ENCODE peak calls at places on chromosomes 11 and 22, in ten cellular contexts. K, X, R, O, J, U, M, C, F and D are unnamed samples.

GRCh38 chr11:109247071-109247470 is 174.9 kb upstream of the C11orf87 start:
- DNase-seq in K (no peak), X (no peak), R (no peak), O (peak; percentile 87), J (no peak), U (no peak), M (no peak), C (no peak), F (peak; percentile 84), D (no peak)

GRCh38 chr11:58434217-58434616 is 6.3 kb upstream of the OR5B2 start:
- DNase-seq in K (no peak), X (no peak), R (no peak), O (no peak), J (no peak), U (no peak), M (no peak), C (no peak), F (no peak), D (no peak)

GRCh38 chr11:26730711-26731460 is 9.0 kb upstream of the SLC5A12 start:
- DNase-seq in K (no peak), X (no peak), R (no peak), O (peak; percentile 24), J (no peak), U (no peak), M (no peak), C (no peak), F (no peak), D (no peak)

GRCh38 chr22:45150139-45150538 is 13.6 kb upstream of the NUP50 start:
- DNase-seq in K (no peak), X (no peak), R (no peak), O (no peak), J (no peak), U (no peak), M (no peak), C (no peak), F (no peak), D (no peak)

GRCh38 chr11:10032991-10033390 is 261.0 kb downstream of the SBF2 start:
- DNase-seq in K (no peak), X (no peak), R (no peak), O (no peak), J (no peak), U (no peak), M (no peak), C (no peak), F (peak; percentile 41), D (no peak)

GRCh38 chr11:59188954-59189353 is 17.0 kb downstream of the DTX4 start:
- DNase-seq in K (no peak), X (no peak), R (no peak), O (no peak), J (no peak), U (no peak), M (no peak), C (no peak), F (no peak), D (no peak)

GRCh38 chr11:2934057-2934550 is 4.9 kb upstream of the PHLDA2 start:
- DNase-seq in K (no peak), X (no peak), R (no peak), O (no peak), J (no peak), U (no peak), M (no peak), C (no peak), F (no peak), D (no peak)

GRCh38 chr11:17827006-17827405 is 92.4 kb downstream of the KCNC1 start:
- DNase-seq in K (no peak), X (no peak), R (no peak), O (no peak), J (no peak), U (no peak), M (no peak), C (no peak), F (peak; percentile 41), D (no peak)

GRCh38 chr11:102138677-102139076 is 28.4 kb downstream of the YAP1 start:
- DNase-seq in K (no peak), X (no peak), R (no peak), O (peak; percentile 66), J (no peak), U (no peak), M (no peak), C (no peak), F (peak; percentile 76), D (no peak)

GRCh38 chr11:9722023-9722422 is 58.1 kb downstream of the SWAP70 start:
- DNase-seq in K (no peak), X (no peak), R (no peak), O (no peak), J (no peak), U (no peak), M (no peak), C (no peak), F (no peak), D (no peak)

GRCh38 chr11:73225001-73225686 is 7.1 kb downstream of the P2RY2 start:
- DNase-seq in K (peak; percentile 61), X (no peak), R (no peak), O (no peak), J (peak; percentile 63), U (peak; percentile 34), M (no peak), C (no peak), F (no peak), D (peak; percentile 12)

DNA sequence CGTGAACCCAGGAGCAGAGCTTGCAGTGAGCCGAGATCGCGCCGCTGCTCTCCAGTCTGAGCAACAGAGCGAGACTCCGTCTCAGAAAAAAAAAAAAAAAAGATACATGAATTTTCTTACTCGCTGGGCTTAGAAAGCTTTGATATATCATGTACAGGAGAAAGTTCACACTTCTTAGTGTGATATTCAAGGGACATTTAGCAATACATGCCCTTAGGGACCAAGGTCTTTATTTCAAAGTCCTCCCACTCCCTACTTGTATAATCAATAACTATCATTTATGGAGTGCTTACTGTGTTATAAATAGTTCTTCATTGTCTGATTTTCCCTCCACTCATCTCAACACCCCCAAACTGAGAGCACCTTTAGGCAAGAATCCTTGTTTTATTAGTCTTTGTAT is 103.3 kb downstream of the UVRAG start:
- DNase-seq in K (no peak), X (no peak), R (no peak), O (no peak), J (no peak), U (no peak), M (no peak), C (no peak), F (no peak), D (no peak)
- H3K27ac ChIP-seq in K (no peak overlapping the region), X (no peak overlapping the region), R (no peak overlapping the region), O (no peak overlapping the region), J (no peak overlapping the region), U (no peak overlapping the region), M (no peak overlapping the region), C (no peak overlapping the region), F (no peak overlapping the region), D (no peak overlapping the region)

DNA sequence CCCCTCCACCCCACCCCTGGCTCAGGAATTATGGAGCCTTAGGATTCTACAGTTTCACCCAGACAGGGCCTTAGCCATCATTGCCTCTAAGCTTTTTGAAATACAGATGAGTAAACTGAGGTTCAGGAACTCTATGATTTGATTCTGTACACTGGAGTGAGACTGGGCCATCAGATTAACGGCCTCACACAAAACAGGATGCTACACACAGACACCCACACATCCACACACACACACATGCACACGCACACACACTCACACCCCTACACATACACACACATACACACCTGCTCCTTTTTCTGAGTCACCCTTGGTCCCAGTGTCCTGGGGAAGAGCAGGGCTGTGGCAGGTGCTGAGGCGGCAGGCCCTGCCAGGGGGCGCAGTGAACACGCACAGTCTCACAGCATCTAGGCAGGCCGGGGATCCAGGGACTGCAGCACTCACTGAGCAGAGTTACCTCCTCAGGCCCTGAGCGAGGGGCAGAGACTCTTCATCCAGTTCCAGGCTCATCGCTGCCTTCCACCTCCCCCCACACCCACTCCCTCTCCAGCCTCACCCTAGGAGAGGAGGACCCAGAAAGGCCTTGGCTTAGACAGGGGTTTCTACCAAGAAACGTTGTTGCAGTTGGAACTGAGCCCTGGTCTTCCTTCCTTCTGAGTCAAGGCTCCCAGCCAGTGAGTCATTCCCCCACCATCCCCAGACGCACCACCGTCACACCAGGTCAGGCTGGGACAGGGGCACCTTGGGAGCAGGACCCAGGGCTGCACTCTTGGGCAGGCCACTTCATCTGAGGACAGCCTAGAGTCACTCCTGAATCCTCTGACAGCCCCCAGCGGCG is 89.8 kb upstream of the PARVA start:
- DNase-seq in K (peak; percentile 80), X (no peak), R (peak; percentile 86), O (peak; percentile 98), J (no peak), U (peak; percentile 93), M (peak; percentile 23), C (peak; percentile 26), F (peak; percentile 90), D (no peak)
- TF ChIP-seq CTCF in K (peak; percentile 70), X (no peak), R (peak; percentile 25), O (peak; percentile 76), J (no peak), U (peak; percentile 57), M (no peak), C (no peak), F (peak; percentile 81), D (no peak)

DNA sequence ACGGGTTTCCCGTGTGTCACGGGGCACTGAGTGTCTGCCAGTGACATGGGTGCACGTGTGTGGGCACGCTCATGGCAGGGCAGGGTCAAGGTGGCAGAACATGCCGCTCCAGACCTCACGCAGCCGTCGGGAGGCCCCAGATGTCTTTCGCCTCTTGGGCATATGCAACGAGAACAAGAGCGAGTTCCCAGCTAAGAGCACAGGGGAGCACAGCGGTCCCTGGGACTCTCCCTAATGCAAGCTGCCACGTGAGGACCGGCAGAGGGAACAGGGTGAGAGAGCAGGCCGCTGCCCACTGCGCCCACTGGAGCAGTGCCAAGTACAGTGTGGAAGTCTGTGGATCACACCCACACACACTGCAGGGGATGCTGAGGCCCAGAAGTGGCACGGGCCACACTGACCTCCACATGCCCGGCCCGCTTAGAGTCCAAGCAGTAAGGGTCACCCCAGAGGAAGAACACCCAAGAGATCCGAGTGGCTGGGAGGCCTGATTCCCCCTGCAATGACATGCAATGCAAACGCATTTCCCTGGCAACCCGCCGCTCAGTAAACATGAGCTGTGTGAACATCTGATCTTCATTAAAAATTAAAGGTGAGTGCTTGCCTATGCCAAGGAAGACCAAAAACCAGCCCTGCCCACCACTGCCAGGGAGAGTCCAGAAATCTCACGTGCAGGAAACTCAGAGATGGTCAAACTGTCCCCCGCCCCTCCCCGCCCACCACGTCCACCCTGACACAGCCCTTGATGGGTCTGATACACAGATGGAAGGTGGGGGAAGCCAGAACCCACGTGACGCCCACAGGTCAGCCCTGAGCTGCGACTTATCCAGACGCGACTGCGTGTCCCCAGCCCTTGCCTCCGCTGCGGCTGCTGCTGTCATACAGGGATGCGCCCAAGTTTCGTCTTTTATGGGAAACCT is 11.7 kb downstream of the CERK start:
- DNase-seq in K (no peak), X (peak; percentile 79), R (no peak), O (no peak), J (no peak), U (no peak), M (no peak), C (no peak), F (no peak), D (no peak)
- H3K27ac ChIP-seq in K (no peak overlapping the region), X (no peak overlapping the region), R (no peak overlapping the region), O (no peak overlapping the region), J (no peak overlapping the region), U (no peak overlapping the region), M (no peak overlapping the region), C (peak overlapping the region; percentile 4), F (no peak overlapping the region), D (no peak overlapping the region)

GRCh38 chr11:116732740-116733385 is 39.9 kb downstream of the BUD13 start:
- DNase-seq in K (peak; percentile 82), X (peak; percentile 57), R (peak; percentile 33), O (peak; percentile 65), J (peak; percentile 75), U (no peak), M (peak; percentile 64), C (peak; percentile 72), F (peak; percentile 81), D (peak; percentile 86)
- TF ChIP-seq CTCF in K (peak; percentile 92), X (peak; percentile 81), R (peak; percentile 54), O (peak; percentile 91), J (peak; percentile 88), U (peak; percentile 80), M (peak; percentile 66), C (peak; percentile 78), F (peak; percentile 84), D (peak; percentile 51)